ENCODE peak calls at places on chromosomes 2 and 18, in seven cellular contexts. Y is NCI-H1092 treated with DMSO at 0.1 percent for 48 hours; C is small intestine; B is hypothalamus; O is choroid plexus epithelial cell; V is CD8-positive, alpha-beta memory T cell; L is effector memory CD4-positive, alpha-beta T cell. T is an unnamed sample.

GRCh38 chr2:66251520-66251919 is 183.4 kb upstream of the MEIS1 start:
- DNase-seq in Y (no peak), C (no peak), B (no peak), O (no peak), V (no peak), L (no peak), T (no peak)

GRCh38 chr2:171515672-171516298 is 6.5 kb upstream of the CYBRD1 start:
- DNase-seq in Y (no peak), C (no peak), B (no peak), O (peak), V (no peak), L (no peak), T (no peak)

GRCh38 chr18:69123421-69123820 is 277.3 kb upstream of the DOK6 start:
- DNase-seq in Y (no peak), C (no peak), B (no peak), O (no peak), V (no peak), L (no peak), T (no peak)

GRCh38 chr2:102848366-102848839 is 86.6 kb downstream of the TMEM182 start:
- DNase-seq in Y (peak), C (peak), B (peak), O (peak), V (no peak), L (no peak), T (peak)

GRCh38 chr2:128801581-128801980 is 482.9 kb upstream of the HS6ST1 start:
- DNase-seq in Y (peak), C (no peak), B (no peak), O (no peak), V (no peak), L (no peak), T (peak)

GRCh38 chr2:10783421-10783820 is 29.2 kb downstream of the PDIA6 start:
- DNase-seq in Y (no peak), C (no peak), B (no peak), O (peak), V (no peak), L (no peak), T (no peak)

GRCh38 chr2:205218056-205218455 is 464.2 kb upstream of the NRP2 start:
- DNase-seq in Y (no peak), C (no peak), B (no peak), O (peak), V (no peak), L (no peak), T (peak)

GRCh38 chr18:36583155-36583745 is 245.6 kb downstream of the TPGS2 start:
- DNase-seq in Y (no peak), C (no peak), B (no peak), O (peak), V (no peak), L (no peak), T (no peak)

GRCh38 chr2:85245891-85246290 is 81.9 kb downstream of the TGOLN2 start:
- DNase-seq in Y (no peak), C (no peak), B (no peak), O (no peak), V (no peak), L (no peak), T (no peak)

GRCh38 chr18:10792181-10792580 is 266.4 kb downstream of the NAPG start:
- DNase-seq in Y (no peak), C (no peak), B (no peak), O (peak), V (no peak), L (no peak), T (no peak)

GRCh38 chr2:142130111-142131015 is 453 bp downstream of the LRP1B start:
- DNase-seq in Y (peak), C (peak), B (peak), O (peak), V (no peak), L (no peak), T (peak)

GRCh38 chr2:212520340-212520739 is 18.3 kb downstream of the ERBB4 start:
- DNase-seq in Y (peak), C (no peak), B (no peak), O (no peak), V (no peak), L (no peak), T (peak)

GRCh38 chr2:186691900-186692299 is 2.0 kb upstream of the FAM171B start:
- DNase-seq in Y (no peak), C (no peak), B (no peak), O (no peak), V (no peak), L (no peak), T (no peak)

GRCh38 chr2:47893771-47894170 is 12.5 kb downstream of the FBXO11 start:
- DNase-seq in Y (no peak), C (no peak), B (no peak), O (no peak), V (no peak), L (no peak), T (no peak)

T was measured in NCI-H446.